ENCODE peak calls at places on chromosomes 7 and 10, in seven cellular contexts. A is neuronal stem cell, G is heart right ventricle, U is fibroblast of pulmonary artery, Y is left lung, Z is AG09309, E is tibial artery. X is an unnamed sample.

GRCh38 chr7:85595639-85596268 is 408.9 kb upstream of the SEMA3D start:
- DNase-seq in A (no peak), G (no peak), U (peak), Y (no peak), Z (peak), E (no peak), X (peak)

GRCh38 chr10:47025540-47026300 is 114.5 kb downstream of the PTPN20 start:
- DNase-seq in A (no peak), G (peak), U (peak), Y (peak), Z (peak), E (peak), X (peak)

GRCh38 chr10:13074562-13075451 is 25.2 kb upstream of the OPTN start:
- DNase-seq in A (peak), G (peak), U (peak), Y (peak), Z (peak), E (peak), X (peak)

GRCh38 chr10:91745086-91745831 is 53.0 kb upstream of the TNKS2 start:
- DNase-seq in A (peak), G (no peak), U (peak), Y (no peak), Z (no peak), E (no peak), X (peak)

GRCh38 chr7:22584179-22584578 is 84.2 kb upstream of the STEAP1B start:
- DNase-seq in A (no peak), G (no peak), U (no peak), Y (no peak), Z (no peak), E (no peak), X (no peak)

GRCh38 chr7:102431617-102432298 is 1.6 kb upstream of the ORAI2 start:
- DNase-seq in A (no peak), G (no peak), U (no peak), Y (no peak), Z (no peak), E (no peak), X (no peak)

GRCh38 chr7:1761097-1761496 is 91.0 kb downstream of the ELFN1 start:
- DNase-seq in A (no peak), G (no peak), U (no peak), Y (no peak), Z (no peak), E (no peak), X (no peak)

GRCh38 chr10:87750817-87751216 is 67.2 kb downstream of the ATAD1 start:
- DNase-seq in A (no peak), G (no peak), U (no peak), Y (no peak), Z (no peak), E (no peak), X (no peak)

GRCh38 chr7:128843938-128844621 is 13.9 kb downstream of the FLNC start:
- DNase-seq in A (no peak), G (no peak), U (no peak), Y (peak), Z (no peak), E (no peak), X (no peak)

GRCh38 chr7:128846781-128847444 is 15.7 kb upstream of the ATP6V1F start:
- DNase-seq in A (no peak), G (no peak), U (no peak), Y (peak), Z (no peak), E (no peak), X (no peak)

GRCh38 chr7:128845987-128846386 is 15.8 kb downstream of the FLNC start:
- DNase-seq in A (no peak), G (no peak), U (no peak), Y (peak), Z (no peak), E (no peak), X (no peak)

GRCh38 chr7:128844777-128845311 is 14.6 kb downstream of the FLNC start:
- DNase-seq in A (no peak), G (no peak), U (no peak), Y (peak), Z (no peak), E (no peak), X (no peak)

GRCh38 chr7:128845475-128845874 is 15.3 kb downstream of the FLNC start:
- DNase-seq in A (no peak), G (no peak), U (no peak), Y (peak), Z (no peak), E (no peak), X (no peak)
- H3K4me3 ChIP-seq in A (no peak), G (no peak), U (no peak), Y (no peak), Z (no peak), E (no peak), X (no peak)

GRCh38 chr7:17320642-17321041 is 22.2 kb downstream of the AHR start:
- DNase-seq in A (no peak), G (no peak), U (no peak), Y (no peak), Z (no peak), E (no peak), X (no peak)

GRCh38 chr7:17326378-17326777 is 27.9 kb downstream of the AHR start:
- DNase-seq in A (no peak), G (no peak), U (no peak), Y (no peak), Z (no peak), E (no peak), X (no peak)

GRCh38 chr7:17319164-17320101 is 21.0 kb downstream of the AHR start:
- DNase-seq in A (no peak), G (no peak), U (no peak), Y (no peak), Z (no peak), E (no peak), X (no peak)

GRCh38 chr7:17320102-17320497 is 21.6 kb downstream of the AHR start:
- DNase-seq in A (no peak), G (no peak), U (no peak), Y (no peak), Z (no peak), E (no peak), X (peak)

DNA sequence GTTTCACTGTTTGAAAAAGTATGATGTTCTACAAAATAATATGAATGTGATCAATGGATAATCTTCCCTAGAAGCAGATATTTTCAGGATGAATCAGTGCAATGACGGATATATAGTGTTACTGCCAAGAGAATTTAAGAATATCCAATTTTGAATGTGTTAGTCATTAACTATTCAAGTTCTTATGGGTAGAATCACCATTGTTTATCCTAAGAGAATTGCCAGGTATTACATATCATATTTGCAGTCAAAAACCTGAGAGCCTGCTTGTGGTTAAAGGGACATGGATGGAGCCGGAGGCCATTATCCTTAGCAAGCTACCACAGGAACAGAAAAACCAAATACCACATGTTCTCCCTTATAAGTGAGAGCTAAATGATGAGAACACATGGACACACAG is 26.9 kb downstream of the AHR start:
- DNase-seq in A (no peak), G (no peak), U (no peak), Y (no peak), Z (no peak), E (no peak), X (no peak)
- H3K4me3 ChIP-seq in A (no peak), G (no peak), U (no peak), Y (no peak), Z (no peak), E (no peak), X (no peak)

GRCh38 chr7:5633161-5634106 is 148.0 kb downstream of the RNF216 start:
- DNase-seq in A (no peak), G (no peak), U (no peak), Y (no peak), Z (no peak), E (no peak), X (no peak)
- H3K4me3 ChIP-seq in A (no peak), G (no peak), U (no peak), Y (no peak), Z (no peak), E (peak), X (peak)

DNA sequence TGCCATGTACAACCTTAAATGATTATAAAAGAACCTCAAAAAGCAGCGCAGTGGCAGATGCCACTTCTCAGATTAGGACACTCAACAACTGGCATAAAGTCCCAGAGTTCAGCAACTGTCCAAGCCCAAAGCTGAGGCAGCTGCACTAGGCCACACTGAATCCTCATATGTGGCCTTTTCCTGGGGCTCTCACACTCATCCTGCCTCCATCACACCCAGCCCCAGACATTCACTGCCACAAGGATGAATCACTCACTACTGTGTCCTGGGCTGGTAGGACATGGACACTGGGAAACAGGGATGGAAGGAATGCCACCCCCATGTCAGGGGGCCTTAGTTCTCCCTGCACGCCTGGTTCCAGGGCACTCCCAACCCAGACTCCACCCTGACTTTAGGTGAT is 547.7 kb downstream of the TNS3 start:
- DNase-seq in A (no peak), G (no peak), U (no peak), Y (no peak), Z (no peak), E (no peak), X (peak)
- H3K4me3 ChIP-seq in A (no peak), G (no peak), U (no peak), Y (no peak), Z (no peak), E (no peak), X (no peak)

DNA sequence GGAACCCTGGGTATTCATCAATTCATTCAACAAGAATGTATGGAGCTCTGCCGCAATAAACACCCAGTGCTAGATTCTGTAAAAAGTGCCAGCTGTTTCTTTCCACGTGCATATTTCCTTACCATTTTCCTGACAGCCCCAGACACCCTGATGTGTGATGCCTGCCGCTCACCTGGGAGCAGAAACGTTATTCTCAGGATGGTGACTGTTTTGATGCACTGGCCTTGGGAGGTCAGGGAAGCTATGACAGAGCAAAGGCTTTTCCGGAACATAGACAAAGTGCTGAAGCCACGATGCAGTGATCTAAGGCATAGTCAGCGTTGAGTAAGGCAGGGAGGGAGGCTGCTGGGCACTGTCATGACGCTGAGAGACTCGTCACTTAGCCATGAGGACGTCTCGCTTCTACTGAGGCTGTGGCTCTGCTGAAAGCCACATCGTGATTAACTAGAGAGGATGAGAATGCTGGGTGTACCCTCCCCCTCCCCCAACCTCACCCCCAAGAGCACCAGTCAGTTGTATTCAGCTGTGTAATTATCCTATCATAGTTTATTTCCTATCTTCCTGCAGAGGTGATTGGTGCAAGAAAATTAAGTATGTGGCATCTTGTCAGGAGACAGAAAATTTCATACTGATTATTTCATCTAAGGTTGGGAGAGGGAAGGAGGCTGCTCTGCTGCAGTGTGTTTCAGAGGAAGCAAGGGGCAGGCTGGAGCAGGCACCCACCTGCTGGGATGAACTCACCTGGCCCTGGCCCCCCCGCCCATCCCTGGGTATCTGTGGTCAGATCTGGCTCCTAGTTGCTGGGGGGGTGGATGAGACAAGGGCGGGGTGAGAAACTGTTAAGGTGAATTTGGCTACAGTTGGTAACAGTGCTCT is 48.8 kb upstream of the SMNDC1 start:
- DNase-seq in A (no peak), G (no peak), U (peak), Y (no peak), Z (peak), E (no peak), X (peak)
- H3K4me3 ChIP-seq in A (no peak), G (no peak), U (no peak), Y (no peak), Z (peak), E (no peak), X (peak)

GRCh38 chr7:44325811-44326241 is 432 bp upstream of the CAMK2B start:
- DNase-seq in A (no peak), G (no peak), U (no peak), Y (no peak), Z (no peak), E (no peak), X (no peak)
- H3K4me3 ChIP-seq in A (peak), G (peak), U (no peak), Y (no peak), Z (no peak), E (peak), X (no peak)

DNA sequence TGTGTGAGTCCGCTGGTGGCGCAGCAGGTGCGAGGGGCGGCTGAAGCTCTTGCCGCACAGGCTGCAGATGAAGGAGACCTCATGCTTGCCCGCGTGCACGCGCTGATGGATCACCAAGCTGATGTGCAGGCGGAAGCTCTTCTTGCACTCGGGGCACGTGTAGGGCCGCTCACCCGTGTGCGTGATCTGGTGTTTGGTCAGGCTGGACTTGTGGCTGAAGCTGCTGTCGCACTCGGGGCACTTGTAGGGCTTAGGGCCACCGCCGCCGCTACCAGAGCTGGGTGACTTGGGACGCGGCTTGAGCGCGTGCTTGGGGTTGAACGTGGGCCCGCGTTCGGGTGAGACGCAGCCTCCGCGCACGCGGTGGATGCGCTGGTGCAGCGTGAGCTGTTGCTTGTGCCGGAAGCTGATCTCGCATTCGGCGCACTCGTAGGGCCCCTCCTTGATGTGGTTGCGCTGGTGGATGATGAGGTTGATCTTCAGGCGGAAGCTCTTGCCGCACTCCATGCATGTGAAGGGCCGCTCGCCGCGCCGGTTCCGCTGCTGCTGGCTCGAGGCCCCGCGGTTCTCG is 28.7 kb downstream of the ZNF777 start:
- DNase-seq in A (no peak), G (no peak), U (no peak), Y (peak), Z (no peak), E (no peak), X (no peak)
- H3K4me3 ChIP-seq in A (no peak), G (no peak), U (no peak), Y (no peak), Z (no peak), E (no peak), X (no peak)

GRCh38 chr10:11164806-11165590 is 147.3 kb downstream of the CELF2 start:
- DNase-seq in A (peak), G (peak), U (peak), Y (peak), Z (peak), E (peak), X (peak)

GRCh38 chr10:11168423-11169100 is 150.9 kb downstream of the CELF2 start:
- DNase-seq in A (no peak), G (no peak), U (no peak), Y (no peak), Z (no peak), E (no peak), X (no peak)

GRCh38 chr10:11167233-11167979 is 149.7 kb downstream of the CELF2 start:
- DNase-seq in A (no peak), G (no peak), U (no peak), Y (no peak), Z (no peak), E (no peak), X (no peak)

GRCh38 chr10:11163990-11164805 is 146.5 kb downstream of the CELF2 start:
- DNase-seq in A (peak), G (no peak), U (no peak), Y (no peak), Z (no peak), E (no peak), X (no peak)

GRCh38 chr10:11165591-11166543 is 148.2 kb downstream of the CELF2 start:
- DNase-seq in A (peak), G (peak), U (peak), Y (peak), Z (no peak), E (peak), X (peak)
- H3K4me3 ChIP-seq in A (peak), G (peak), U (peak), Y (peak), Z (peak), E (peak), X (peak)

X was measured in foreskin fibroblast.